ENCODE peak calls at places on chromosomes 6 and 20, in four cellular contexts. A, T, F and P are unnamed samples.

GRCh38 chr6:33824461-33825154 is 20.8 kb upstream of the MLN start:
- DNase-seq in A (peak; percentile 85), T (no peak), F (peak; percentile 38), P (no peak)

GRCh38 chr6:157597461-157598312 is 216.7 kb downstream of the ZDHHC14 start:
- DNase-seq in A (peak; percentile 66), T (peak; percentile 52), F (peak; percentile 53), P (peak; percentile 20)

GRCh38 chr6:1285589-1286340 is 26.1 kb upstream of the FOXQ1 start:
- DNase-seq in A (peak; percentile 61), T (no peak), F (peak; percentile 25), P (no peak)

GRCh38 chr6:1554881-1555569 is 54.7 kb upstream of the FOXC1 start:
- DNase-seq in A (peak; percentile 78), T (peak; percentile 33), F (peak; percentile 85), P (peak; percentile 47)

GRCh38 chr20:3805594-3806264 is 9.6 kb downstream of the CDC25B start:
- DNase-seq in A (peak; percentile 58), T (no peak), F (no peak), P (no peak)

GRCh38 chr20:58647162-58647813 is 3.8 kb upstream of the STX16 start:
- DNase-seq in A (no peak), T (no peak), F (no peak), P (no peak)

GRCh38 chr6:113879186-113880096 is 22.3 kb downstream of the MARCKS start:
- DNase-seq in A (peak; percentile 72), T (peak; percentile 58), F (peak; percentile 28), P (no peak)

GRCh38 chr6:19427548-19427947 is 409.6 kb upstream of the ID4 start:
- DNase-seq in A (no peak), T (no peak), F (no peak), P (no peak)

GRCh38 chr6:74480561-74480960 is 725.3 kb downstream of the COL12A1 start:
- DNase-seq in A (no peak), T (no peak), F (no peak), P (no peak)

GRCh38 chr20:46279104-46279503 is 29.2 kb downstream of the CDH22 start:
- DNase-seq in A (no peak), T (no peak), F (no peak), P (no peak)

GRCh38 chr6:160336200-160336599 is 12.0 kb upstream of the SLC22A3 start:
- DNase-seq in A (no peak), T (no peak), F (no peak), P (no peak)
- H3K27me3 ChIP-seq in A (no peaks in the 10 kb centered on the region), T (no peaks in the 10 kb centered on the region), F (no peaks in the 10 kb centered on the region), P (no peaks in the 10 kb centered on the region)

GRCh38 chr6:71888720-71889340 is 2.5 kb downstream of the RIMS1 start:
- DNase-seq in A (no peak), T (no peak), F (no peak), P (no peak)

GRCh38 chr6:71886184-71887005 is at the start of gene RIMS1:
- DNase-seq in A (peak; percentile 3), T (no peak), F (peak; percentile 11), P (no peak)

GRCh38 chr6:71889366-71889765 is 3.0 kb downstream of the RIMS1 start:
- DNase-seq in A (no peak), T (no peak), F (no peak), P (no peak)

GRCh38 chr6:71887744-71888115 is 1.4 kb downstream of the RIMS1 start:
- DNase-seq in A (no peak), T (no peak), F (no peak), P (no peak)

DNA sequence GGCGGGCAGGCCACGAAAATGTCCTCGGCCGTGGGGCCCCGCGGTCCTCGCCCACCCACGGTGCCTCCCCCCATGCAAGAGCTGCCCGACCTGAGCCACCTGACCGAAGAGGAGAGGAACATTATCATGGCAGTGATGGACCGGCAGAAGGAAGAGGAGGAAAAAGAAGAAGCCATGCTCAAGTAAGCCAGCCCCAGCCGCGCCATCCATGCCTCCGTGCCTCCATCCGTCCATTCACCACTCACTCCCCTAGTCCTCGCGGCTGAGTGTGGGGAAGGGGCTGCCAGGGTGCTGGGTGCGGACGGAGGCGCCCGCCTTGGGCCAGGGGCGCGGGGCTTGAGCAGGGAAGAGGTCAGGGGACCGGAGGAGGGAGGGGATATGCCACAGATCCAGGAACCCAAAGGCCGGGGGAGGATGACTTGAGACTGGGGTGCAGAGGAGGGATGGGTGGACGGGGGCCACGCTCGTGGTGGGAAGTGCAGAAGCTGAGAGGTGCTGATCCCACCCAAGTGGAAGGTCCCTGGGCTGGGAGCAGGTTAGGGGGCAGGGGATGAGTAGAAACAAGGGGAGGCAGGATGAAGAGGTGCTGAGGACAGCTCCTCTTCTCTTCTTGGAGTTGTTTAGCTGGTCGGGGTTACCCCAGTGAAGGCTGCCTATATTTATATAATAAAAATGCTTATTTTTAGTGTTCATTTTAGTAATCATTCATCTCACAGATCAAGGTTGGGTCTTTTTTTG is 825 bp downstream of the RIMS1 start:
- DNase-seq in A (peak; percentile 1), T (no peak), F (no peak), P (no peak)
- H3K27ac ChIP-seq in A (no peak overlapping the region), T (no peak overlapping the region), F (no peak overlapping the region), P (no peak overlapping the region)

DNA sequence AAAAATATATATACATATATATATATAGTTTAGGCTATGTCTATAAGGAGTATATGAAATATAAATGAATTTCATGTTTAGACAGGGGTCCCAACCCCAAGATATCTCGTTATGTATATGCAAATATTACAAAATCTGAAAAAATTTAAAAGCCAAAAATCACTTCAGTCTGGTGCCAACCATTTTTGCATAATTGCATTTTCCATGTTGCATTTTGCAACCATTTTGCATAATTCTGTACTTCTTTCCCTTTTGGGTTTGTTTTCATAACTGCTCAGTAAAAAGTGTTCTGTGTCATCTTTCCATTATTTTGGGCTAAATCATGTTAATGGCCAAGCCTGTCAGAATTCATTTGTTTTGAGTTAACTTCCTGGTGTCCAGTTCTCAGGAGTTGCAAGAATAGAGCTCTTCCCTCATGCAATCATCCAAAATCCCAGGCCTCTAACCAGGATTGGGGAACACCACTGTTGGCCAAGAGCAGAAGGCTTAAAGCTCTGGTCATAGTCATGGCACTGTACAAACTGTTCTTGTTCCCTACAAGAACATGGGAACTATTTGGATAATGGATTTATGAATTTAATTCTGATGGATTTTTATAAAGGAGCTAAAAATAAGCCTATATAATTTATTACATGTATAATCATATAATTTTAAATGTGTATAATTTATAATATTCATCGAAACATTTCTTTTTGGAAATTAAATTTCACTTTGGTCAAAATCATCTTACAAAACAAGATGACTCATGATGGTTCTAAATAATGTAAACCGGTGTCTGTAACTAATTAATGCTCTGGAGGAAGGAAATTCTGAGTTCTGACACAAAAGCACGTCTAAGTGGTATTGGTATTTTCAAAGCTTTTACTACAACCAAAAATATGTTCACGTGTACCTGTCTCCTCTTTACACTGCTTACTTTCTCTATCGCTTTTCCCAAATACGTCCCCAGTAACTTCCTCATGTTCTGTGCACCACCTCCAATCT is 133.8 kb downstream of the MTHFD1L start:
- DNase-seq in A (no peak), T (no peak), F (no peak), P (no peak)
- H3K4me3 ChIP-seq in A (no peak overlapping the region), T (no peak overlapping the region), F (no peak overlapping the region), P (no peak overlapping the region)

GRCh38 chr6:77463881-77464867 is 883 bp upstream of the HTR1B start:
- DNase-seq in A (peak; percentile 2), T (no peak), F (no peak), P (no peak)

GRCh38 chr6:77461796-77462195 is 1.5 kb downstream of the HTR1B start:
- DNase-seq in A (no peak), T (no peak), F (no peak), P (no peak)

GRCh38 chr6:77462359-77463307 is 658 bp downstream of the HTR1B start:
- DNase-seq in A (no peak), T (no peak), F (no peak), P (no peak)

GRCh38 chr6:77466055-77467028 is 3.1 kb upstream of the HTR1B start:
- DNase-seq in A (peak; percentile 53), T (peak; percentile 45), F (peak; percentile 45), P (no peak)

DNA sequence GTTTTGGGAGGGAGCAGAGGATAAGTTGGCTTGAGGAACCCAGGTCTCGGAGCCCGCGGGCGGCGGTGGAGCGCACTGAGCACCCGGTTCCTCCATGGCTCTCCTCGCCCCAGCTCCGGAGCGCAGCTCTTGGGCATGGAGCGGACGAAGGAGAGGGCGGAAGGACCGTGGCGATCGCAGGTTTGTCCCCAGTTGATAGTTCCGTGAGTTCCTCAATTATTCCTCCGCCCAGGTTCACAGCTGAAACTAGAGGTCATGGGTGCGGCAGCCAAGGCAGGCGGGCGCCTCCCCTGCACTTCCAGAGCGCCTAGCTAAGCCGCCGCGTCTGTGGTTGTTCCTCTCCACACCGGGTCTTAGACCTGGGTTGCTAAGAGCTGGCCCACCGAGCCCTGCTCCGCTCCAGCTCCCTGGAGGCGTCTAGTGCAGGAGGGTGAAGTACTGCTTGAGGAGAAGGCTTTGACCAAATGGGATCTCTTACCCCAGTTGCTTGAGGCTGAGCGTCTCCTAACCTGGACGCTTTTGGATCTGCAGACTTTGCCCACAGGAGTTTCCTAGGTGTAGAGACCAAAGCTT is at the start of gene HTR1B:
- DNase-seq in A (no peak), T (no peak), F (no peak), P (no peak)
- H3K27me3 ChIP-seq in A (peaks cover 4% of the 10 kb centered on the region), T (peaks cover 32% of the 10 kb centered on the region), F (no peaks in the 10 kb centered on the region), P (no peaks in the 10 kb centered on the region)

DNA sequence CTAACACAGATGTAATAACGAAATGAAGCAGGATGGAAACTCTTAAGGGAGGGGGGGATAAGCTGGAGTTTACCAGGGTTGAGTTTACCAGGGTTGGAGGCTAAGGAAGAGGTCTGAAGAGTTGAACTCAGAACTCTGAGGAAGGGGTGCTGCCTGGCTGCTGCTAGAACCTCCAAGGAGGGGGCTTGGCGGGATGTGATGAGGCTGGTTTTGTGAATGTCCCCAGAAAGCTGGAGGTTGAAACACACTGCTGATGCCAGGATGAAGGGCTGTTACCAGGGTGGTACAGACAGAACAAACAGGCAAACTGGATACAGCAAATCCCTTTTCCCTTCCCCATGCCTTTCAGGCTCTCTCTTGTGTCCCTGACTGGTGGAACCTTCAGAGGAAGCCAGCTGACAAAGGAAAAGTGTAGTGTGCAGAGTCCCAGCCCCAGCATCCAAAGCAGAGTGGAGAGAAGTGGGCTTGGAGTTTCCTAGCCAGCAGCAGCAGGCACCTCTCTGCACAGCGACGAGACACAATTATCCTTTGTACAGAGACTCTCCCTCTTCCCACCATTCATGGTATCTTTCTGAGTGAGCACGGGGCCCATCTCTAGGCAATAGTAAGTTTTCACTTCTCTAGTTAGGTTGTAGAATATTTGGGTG is 23.7 kb downstream of the UBE2V1 start:
- DNase-seq in A (no peak), T (no peak), F (no peak), P (no peak)
- H3K27ac ChIP-seq in A (no peak overlapping the region), T (no peak overlapping the region), F (no peak overlapping the region), P (no peak overlapping the region)

DNA sequence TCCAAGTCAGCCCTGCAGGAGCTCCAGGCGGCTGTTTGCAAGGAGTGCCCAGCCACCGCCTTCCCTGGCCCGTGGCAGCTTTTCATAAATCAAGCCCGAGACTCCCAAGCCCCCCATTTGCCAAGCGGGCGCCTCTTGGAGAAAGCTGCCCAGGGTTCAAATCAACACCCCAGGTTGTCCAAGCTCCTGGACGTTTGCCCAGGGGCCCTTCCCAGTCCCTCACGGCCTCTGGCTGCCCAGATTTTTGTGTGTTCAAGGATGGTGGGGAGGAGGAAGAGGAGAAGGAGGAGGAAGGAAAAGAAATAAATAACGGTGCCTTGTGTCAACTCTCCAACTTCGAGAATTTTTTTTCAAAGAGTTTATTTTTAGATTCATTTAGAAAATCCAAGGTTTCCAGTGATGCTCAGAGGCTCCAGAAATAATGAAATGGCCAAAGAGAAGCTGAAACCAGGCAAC is 20.6 kb upstream of the NFATC2 start:
- DNase-seq in A (no peak), T (no peak), F (no peak), P (no peak)
- H3K4me3 ChIP-seq in A (no peak overlapping the region), T (peak overlapping the region; percentile 47), F (peak overlapping the region; percentile 50), P (peak overlapping the region; percentile 47)